ENCODE peak calls at places on chromosome 19, in five cellular contexts. L is activated CD4-positive, alpha-beta T cell treated with anti-CD3 and anti-CD28 coated beads for 24 hours; K is dorsolateral prefrontal cortex; C is GM03348; X is fibroblast of the aortic adventitia. B is an unnamed sample.
A peak's percentile ranks its signal among the peaks of the same experiment; 100 is the strongest.

GRCh38 chr19:4638828-4639530 is at the start of gene TNFAIP8L1:
- DNase-seq in L (peak; percentile 99), C (peak; percentile 100), K (peak; percentile 95), X (peak; percentile 92), B (peak; percentile 88)

GRCh38 chr19:47274891-47275865 is 493 bp downstream of the INAFM1 start:
- DNase-seq in X (no peak), L (peak; percentile 9), K (no peak), C (no peak), B (no peak)

GRCh38 chr19:12647490-12648071 is 19.0 kb downstream of the MAN2B1 start:
- DNase-seq in K (peak; percentile 19), L (no peak), X (no peak), C (peak; percentile 84), B (no peak)

GRCh38 chr19:41299755-41300089 is 10.2 kb upstream of the CCDC97 start:
- DNase-seq in X (peak; percentile 65), K (peak; percentile 28), C (peak; percentile 43), L (no peak), B (peak; percentile 37)

GRCh38 chr19:8150998-8151397 is 1.6 kb upstream of the FBN3 start:
- DNase-seq in C (no peak), L (no peak), K (no peak), X (no peak), B (no peak)

GRCh38 chr19:48341006-48341405 is 15.7 kb downstream of the EMP3 start:
- DNase-seq in X (no peak), K (peak; percentile 67), C (no peak), L (no peak), B (peak; percentile 26)

GRCh38 chr19:31574251-31574973 is 225.2 kb upstream of the TSHZ3 start:
- DNase-seq in L (no peak), C (no peak), K (no peak), X (no peak), B (no peak)

GRCh38 chr19:5343848-5344247 is 3.2 kb upstream of the PTPRS start:
- DNase-seq in L (no peak), C (peak; percentile 41), K (no peak), X (peak; percentile 25), B (no peak)

GRCh38 chr19:6362351-6362801 is 1.0 kb downstream of the CLPP start:
- DNase-seq in L (no peak), K (no peak), X (no peak), C (no peak), B (no peak)

GRCh38 chr19:2123682-2124387 is 27.1 kb downstream of the IZUMO4 start:
- DNase-seq in X (no peak), L (no peak), C (no peak), K (no peak), B (no peak)

GRCh38 chr19:29285187-29285687 is 72.3 kb upstream of the UQCRFS1 start:
- DNase-seq in K (no peak), X (no peak), C (no peak), L (no peak), B (no peak)

GRCh38 chr19:10283301-10283733 is 3.4 kb upstream of the ICAM4 start:
- DNase-seq in L (no peak), X (no peak), C (no peak), K (no peak), B (no peak)

GRCh38 chr19:18475762-18476331 is 37.9 kb upstream of the ISYNA1 start:
- DNase-seq in L (no peak), X (no peak), K (no peak), C (no peak), B (no peak)

GRCh38 chr19:5536337-5536894 is 31.3 kb downstream of the TINCR start:
- DNase-seq in C (peak; percentile 57), X (peak; percentile 42), L (no peak), K (peak; percentile 60), B (peak; percentile 26)

GRCh38 chr19:31992750-31993149 is 352.7 kb upstream of the ZNF507 start:
- DNase-seq in C (no peak), L (no peak), X (no peak), K (no peak), B (no peak)

GRCh38 chr19:36604656-36605100 is 435 bp upstream of the ZNF382 start:
- DNase-seq in L (peak; percentile 82), K (peak; percentile 83), X (peak; percentile 2), C (peak; percentile 50), B (peak; percentile 78)

GRCh38 chr19:9674669-9675357 is at the start of gene ZNF562:
- DNase-seq in X (peak; percentile 90), K (peak; percentile 87), C (peak; percentile 94), L (peak; percentile 60), B (peak; percentile 91)

GRCh38 chr19:8528500-8528899 is 14.5 kb upstream of the ZNF414 start:
- DNase-seq in K (no peak), L (no peak), X (no peak), C (no peak), B (no peak)

GRCh38 chr19:43726736-43727592 is 11.1 kb downstream of the IRGC start:
- DNase-seq in K (peak; percentile 15), L (no peak), C (no peak), X (peak; percentile 43), B (no peak)

GRCh38 chr19:50461066-50461875 is 15.0 kb upstream of the EMC10 start:
- DNase-seq in K (peak; percentile 33), C (peak; percentile 91), X (peak; percentile 70), L (peak; percentile 44), B (peak; percentile 11)

GRCh38 chr19:13103961-13104847 is 1.5 kb upstream of the LYL1 start:
- DNase-seq in X (no peak), K (no peak), L (peak; percentile 50), C (no peak), B (peak; percentile 33)

B was measured in nucleus accumbens.